ENCODE peak calls at places on chromosomes 16 and 17, in six cellular contexts. X, R, E, D, Z and F are unnamed samples.

GRCh38 chr17:78879679-78880186 is 23.3 kb downstream of the CEP295NL start:
- DNase-seq in X (no peak), R (peak), E (peak), D (peak), Z (peak), F (peak)

GRCh38 chr17:74605361-74605760 is 13.3 kb upstream of the CD300LD start:
- DNase-seq in X (no peak), R (peak), E (peak), D (no peak), Z (no peak), F (no peak)

GRCh38 chr16:30434852-30435251 is 5.0 kb upstream of the DCTPP1 start:
- DNase-seq in X (no peak), R (no peak), E (no peak), D (no peak), Z (no peak), F (no peak)

GRCh38 chr17:47615766-47616424 is 33.8 kb upstream of the KPNB1 start:
- DNase-seq in X (no peak), R (peak), E (no peak), D (no peak), Z (no peak), F (no peak)

GRCh38 chr16:67941469-67942199 is 2.3 kb downstream of the LCAT start:
- DNase-seq in X (no peak), R (no peak), E (no peak), D (no peak), Z (no peak), F (no peak)

GRCh38 chr17:65388911-65389310 is 172.5 kb downstream of the AXIN2 start:
- DNase-seq in X (no peak), R (no peak), E (no peak), D (no peak), Z (no peak), F (no peak)

GRCh38 chr17:78140169-78141051 is 5.8 kb upstream of the C17orf99 start:
- DNase-seq in X (peak), R (peak), E (peak), D (peak), Z (peak), F (peak)

GRCh38 chr17:45170976-45171337 is 9.3 kb downstream of the HEXIM2 start:
- DNase-seq in X (no peak), R (peak), E (peak), D (peak), Z (peak), F (no peak)

GRCh38 chr16:88316151-88316550 is 66.6 kb upstream of the ZNF469 start:
- DNase-seq in X (no peak), R (no peak), E (no peak), D (no peak), Z (no peak), F (no peak)

GRCh38 chr16:57680842-57681241 is 12.7 kb downstream of the ADGRG3 start:
- DNase-seq in X (no peak), R (no peak), E (no peak), D (no peak), Z (no peak), F (no peak)

GRCh38 chr17:15909481-15909991 is 35.4 kb upstream of the ADORA2B start:
- DNase-seq in X (no peak), R (no peak), E (no peak), D (no peak), Z (no peak), F (no peak)

GRCh38 chr16:89289428-89290395 is 72.2 kb downstream of the ZNF778 start:
- DNase-seq in X (peak), R (peak), E (peak), D (peak), Z (peak), F (peak)

GRCh38 chr17:44840274-44840673 is 7.4 kb upstream of the HIGD1B start:
- DNase-seq in X (no peak), R (no peak), E (no peak), D (no peak), Z (no peak), F (no peak)

GRCh38 chr17:82449136-82449882 is 1.2 kb downstream of the CYBC1 start:
- DNase-seq in X (peak), R (no peak), E (no peak), D (no peak), Z (peak), F (peak)

GRCh38 chr17:57062865-57063264 is 22.2 kb upstream of the AKAP1 start:
- DNase-seq in X (no peak), R (no peak), E (no peak), D (no peak), Z (no peak), F (no peak)

GRCh38 chr16:69181-69580 is 3.2 kb downstream of the RHBDF1 start:
- DNase-seq in X (no peak), R (no peak), E (no peak), D (no peak), Z (no peak), F (no peak)

GRCh38 chr16:27154573-27155521 is 48.5 kb upstream of the KDM8 start:
- DNase-seq in X (peak), R (peak), E (no peak), D (peak), Z (peak), F (peak)

GRCh38 chr17:57541472-57542394 is 203.4 kb downstream of the CCDC182 start:
- DNase-seq in X (no peak), R (peak), E (peak), D (no peak), Z (no peak), F (no peak)

GRCh38 chr16:3056336-3057180 is 8.9 kb upstream of the IL32 start:
- DNase-seq in X (no peak), R (no peak), E (no peak), D (no peak), Z (no peak), F (peak)

GRCh38 chr17:9003355-9004131 is 17.8 kb upstream of the NTN1 start:
- DNase-seq in X (no peak), R (no peak), E (no peak), D (no peak), Z (no peak), F (no peak)

GRCh38 chr17:82786427-82786826 is 34.6 kb downstream of the TBCD start:
- DNase-seq in X (no peak), R (no peak), E (no peak), D (no peak), Z (no peak), F (no peak)

GRCh38 chr16:30998852-30999761 is 11.3 kb downstream of the STX1B start:
- DNase-seq in X (no peak), R (no peak), E (peak), D (no peak), Z (no peak), F (no peak)

GRCh38 chr16:19299565-19299964 is 14.0 kb downstream of the CLEC19A start:
- DNase-seq in X (no peak), R (no peak), E (no peak), D (no peak), Z (no peak), F (no peak)

GRCh38 chr17:50003916-50004315 is 8.9 kb upstream of the DLX3 start:
- DNase-seq in X (no peak), R (no peak), E (peak), D (no peak), Z (no peak), F (no peak)

GRCh38 chr17:9432867-9433495 is 142.6 kb downstream of the STX8 start:
- DNase-seq in X (no peak), R (peak), E (no peak), D (no peak), Z (no peak), F (no peak)

GRCh38 chr16:89319628-89319882 is 102.1 kb downstream of the ZNF778 start:
- DNase-seq in X (no peak), R (no peak), E (no peak), D (no peak), Z (no peak), F (no peak)

GRCh38 chr17:40980594-40980993 is 3.5 kb downstream of the KRT40 start:
- DNase-seq in X (no peak), R (no peak), E (no peak), D (no peak), Z (no peak), F (no peak)

GRCh38 chr16:70782237-70782636 is 18.7 kb downstream of the VAC14 start:
- DNase-seq in X (no peak), R (no peak), E (no peak), D (no peak), Z (peak), F (no peak)

GRCh38 chr17:77959216-77959925 is 868 bp downstream of the TNRC6C start:
- DNase-seq in X (peak), R (peak), E (no peak), D (no peak), Z (no peak), F (peak)

GRCh38 chr17:30831257-30831656 is 509 bp upstream of the ATAD5 start:
- DNase-seq in X (no peak), R (no peak), E (no peak), D (no peak), Z (no peak), F (no peak)

GRCh38 chr16:3696425-3697218 is 20.7 kb downstream of the TRAP1 start:
- DNase-seq in X (no peak), R (peak), E (no peak), D (no peak), Z (no peak), F (no peak)

GRCh38 chr16:4213721-4214120 is 28.2 kb downstream of the SRL start:
- DNase-seq in X (no peak), R (no peak), E (no peak), D (no peak), Z (no peak), F (no peak)

DNA sequence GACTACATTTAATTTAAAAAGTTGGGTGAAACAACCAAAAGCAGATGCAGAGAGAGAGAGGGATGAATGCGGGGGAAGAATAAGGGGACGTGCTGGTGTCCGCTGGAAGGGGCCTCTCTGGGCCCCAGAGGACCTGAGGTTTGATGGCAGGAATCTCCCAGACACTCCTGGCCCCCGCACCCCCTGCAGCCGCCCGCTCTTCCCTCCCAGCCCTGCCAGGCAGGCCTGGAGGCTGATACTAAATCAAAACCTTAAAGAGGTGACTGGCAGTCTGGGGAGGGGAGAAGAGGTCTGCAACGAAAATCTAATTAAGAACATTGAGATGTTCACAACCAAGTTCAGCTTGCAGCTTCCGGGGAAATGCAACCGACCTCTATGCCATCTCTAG is 2.4 kb downstream of the FOXL1 start:
- DNase-seq in X (no peak), R (no peak), E (no peak), D (no peak), Z (no peak), F (no peak)
- H3K4me3 ChIP-seq in X (no peak), R (peak), E (no peak), D (no peak), Z (no peak), F (no peak)

GRCh38 chr16:50464325-50465290 is 83.6 kb upstream of the NKD1 start:
- DNase-seq in X (no peak), R (no peak), E (no peak), D (no peak), Z (peak), F (no peak)
- TF ChIP-seq CTCF in X (no peak), R (no peak), E (no peak), D (no peak), Z (no peak), F (no peak)

DNA sequence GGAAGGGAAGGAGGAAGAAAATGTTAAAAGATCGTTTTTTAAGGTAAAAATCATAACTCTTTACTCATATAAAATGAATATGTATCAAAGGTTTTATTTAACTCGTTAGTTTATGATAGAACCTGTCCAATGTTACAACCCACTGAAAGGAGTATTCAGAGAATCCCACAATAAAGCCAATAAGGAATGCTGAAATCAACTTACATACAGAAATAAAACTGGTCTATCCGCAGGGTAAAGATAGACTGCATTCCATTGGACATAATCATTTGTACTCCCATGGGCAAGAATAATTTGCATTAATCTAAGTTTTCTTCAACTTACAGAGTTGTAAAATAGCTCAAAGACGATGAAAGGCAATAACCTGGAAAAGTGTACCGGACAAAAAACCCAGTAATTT is 17.9 kb upstream of the BEAN1 start:
- DNase-seq in X (no peak), R (peak), E (no peak), D (no peak), Z (no peak), F (no peak)
- H3K4me3 ChIP-seq in X (no peak), R (no peak), E (no peak), D (no peak), Z (no peak), F (no peak)

GRCh38 chr17:2042355-2042929 is 620 bp downstream of the OVCA2 start:
- DNase-seq in X (no peak), R (peak), E (no peak), D (no peak), Z (no peak), F (peak)

GRCh38 chr17:2041561-2042354 is at the start of gene OVCA2:
- DNase-seq in X (peak), R (peak), E (peak), D (peak), Z (peak), F (peak)

GRCh38 chr17:2043785-2044184 is 2.0 kb downstream of the OVCA2 start:
- DNase-seq in X (no peak), R (peak), E (no peak), D (no peak), Z (no peak), F (no peak)

GRCh38 chr17:2040942-2041560 is 771 bp upstream of the OVCA2 start:
- DNase-seq in X (no peak), R (no peak), E (no peak), D (no peak), Z (no peak), F (peak)

DNA sequence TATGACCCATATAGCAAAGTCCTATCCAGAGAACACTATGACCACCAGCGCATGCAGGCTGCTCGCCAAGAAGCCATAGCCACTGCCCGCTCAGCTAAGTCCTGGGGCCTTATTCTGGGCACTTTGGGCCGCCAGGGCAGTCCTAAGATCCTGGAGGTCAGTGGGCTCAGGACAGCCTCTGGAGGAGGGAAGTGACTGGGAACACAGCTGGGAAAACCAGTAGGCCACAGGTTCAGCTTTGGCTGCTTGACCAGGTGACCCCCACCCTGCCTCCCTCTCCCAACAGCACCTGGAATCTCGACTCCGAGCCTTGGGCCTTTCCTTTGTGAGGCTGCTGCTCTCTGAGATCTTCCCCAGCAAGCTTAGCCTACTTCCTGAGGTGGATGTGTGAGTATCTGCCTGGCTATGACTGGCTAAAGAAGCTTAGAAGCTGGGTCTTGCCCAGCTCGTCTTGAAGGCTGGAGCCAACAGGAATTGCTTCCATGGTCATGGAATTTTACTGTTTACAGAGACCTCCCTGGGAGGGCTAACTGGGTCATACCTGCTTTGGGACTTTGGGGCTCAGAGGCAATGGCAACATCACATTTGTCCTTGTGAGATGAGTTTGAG is 1.5 kb upstream of the OVCA2 start:
- DNase-seq in X (no peak), R (no peak), E (no peak), D (no peak), Z (no peak), F (no peak)
- TF ChIP-seq CTCF in X (no peak), R (no peak), E (no peak), D (no peak), Z (no peak), F (no peak)

GRCh38 chr16:76162046-76162445 is 115.2 kb upstream of the CNTNAP4 start:
- DNase-seq in X (no peak), R (no peak), E (no peak), D (no peak), Z (no peak), F (no peak)
- H3K4me3 ChIP-seq in X (no peak), R (no peak), E (no peak), D (no peak), Z (no peak), F (no peak)

DNA sequence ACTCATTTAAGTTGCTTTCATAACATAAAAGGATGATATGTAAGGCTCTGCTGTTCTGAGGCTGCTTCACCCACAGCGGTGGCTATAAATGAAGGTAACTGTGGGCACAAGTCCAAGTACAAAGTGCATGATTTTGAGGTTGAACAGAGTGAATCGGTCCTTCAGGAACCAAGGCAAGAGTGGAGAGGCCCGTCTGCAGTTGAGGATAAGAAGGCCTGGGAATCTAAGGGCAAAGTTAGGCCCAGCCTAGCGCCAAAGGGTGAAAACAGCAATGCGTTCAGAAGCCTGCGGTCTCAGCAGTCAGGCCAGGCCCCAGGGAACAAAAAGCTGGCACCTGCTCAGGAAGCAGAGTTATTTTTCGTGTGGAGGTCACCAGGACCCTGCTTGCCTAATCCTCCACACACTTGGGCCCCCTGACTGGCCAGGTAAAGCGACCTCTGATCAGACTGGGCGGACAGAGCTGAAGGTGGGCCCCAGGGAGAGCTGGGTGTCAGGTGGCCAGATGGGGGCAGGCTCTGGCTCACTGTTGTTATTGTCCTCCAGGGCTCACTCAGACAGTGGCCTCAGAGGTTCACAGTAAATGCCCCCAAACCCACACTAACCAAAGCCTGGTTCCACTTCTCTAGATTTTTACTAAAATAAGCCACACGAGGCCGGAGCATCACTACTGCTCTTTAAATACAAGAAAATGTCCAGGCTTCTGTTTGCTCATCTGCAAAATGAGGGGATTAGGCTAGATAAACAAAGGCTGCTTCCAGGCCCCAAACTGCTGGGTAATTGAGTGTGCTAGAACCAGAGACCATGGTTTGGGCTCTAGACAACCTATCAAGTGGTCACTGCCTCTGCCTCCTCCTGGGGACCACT is 46.4 kb downstream of the TEX2 start:
- DNase-seq in X (no peak), R (peak), E (no peak), D (no peak), Z (no peak), F (peak)
- TF ChIP-seq CTCF in X (peak), R (no peak), E (no peak), D (no peak), Z (no peak), F (no peak)